ENCODE peak calls at places on chromosome 14, in five cellular contexts. K is heart left ventricle, T is GM12878, E is A549, H is adrenal gland. X is an unnamed sample.

GRCh38 chr14:52703225-52703624 is 3.8 kb upstream of the PSMC6 start:
- DNase-seq in K (no peak), T (no peak), H (peak), E (peak), X (no peak)

GRCh38 chr14:73235531-73236155 is 1.7 kb upstream of the PAPLN start:
- DNase-seq in E (no peak), K (no peak), H (no peak), T (no peak), X (peak)

GRCh38 chr14:93104961-93105360 is 10.8 kb downstream of the ITPK1 start:
- DNase-seq in E (no peak), T (no peak), K (no peak), H (no peak), X (no peak)

GRCh38 chr14:61454545-61454944 is 133.2 kb downstream of the PRKCH start:
- DNase-seq in H (no peak), K (peak), E (no peak), T (no peak), X (no peak)

GRCh38 chr14:99326041-99326710 is 54.2 kb upstream of the BCL11B start:
- DNase-seq in E (no peak), H (no peak), K (no peak), T (no peak), X (no peak)

GRCh38 chr14:22549981-22550670 is 38.9 kb downstream of the DAD1 start:
- DNase-seq in K (no peak), E (no peak), T (peak), H (no peak), X (no peak)

GRCh38 chr14:105117710-105118385 is 50.7 kb downstream of the JAG2 start:
- DNase-seq in E (no peak), K (no peak), T (no peak), H (no peak), X (peak)

GRCh38 chr14:21106506-21107359 is 5.9 kb downstream of the TMEM253 start:
- DNase-seq in K (peak), H (peak), T (no peak), E (peak), X (peak)

GRCh38 chr14:50067723-50068495 is 48.5 kb downstream of the VCPKMT start:
- DNase-seq in E (peak), T (no peak), K (no peak), H (no peak), X (peak)

GRCh38 chr14:56555921-56556570 is 23.6 kb upstream of the TMEM260 start:
- DNase-seq in T (no peak), K (no peak), E (peak), H (no peak), X (no peak)

GRCh38 chr14:64734990-64735389 is 30.8 kb downstream of the PLEKHG3 start:
- DNase-seq in K (no peak), T (no peak), H (no peak), E (no peak), X (no peak)

GRCh38 chr14:63496837-63497400 is 46.3 kb downstream of the PPP2R5E start:
- DNase-seq in E (no peak), T (no peak), K (peak), H (no peak), X (no peak)

GRCh38 chr14:63727231-63727735 is 582 bp downstream of the SGPP1 start:
- DNase-seq in H (peak), T (no peak), E (peak), K (peak), X (peak)

GRCh38 chr14:30791522-30792351 is 82.6 kb upstream of the COCH start:
- DNase-seq in E (no peak), T (no peak), K (no peak), H (no peak), X (no peak)

GRCh38 chr14:103130965-103131364 is 7.7 kb downstream of the TNFAIP2 start:
- DNase-seq in H (peak), E (no peak), K (no peak), T (no peak), X (peak)

GRCh38 chr14:52003324-52003723 is 14.0 kb downstream of the RTRAF start:
- DNase-seq in E (no peak), H (no peak), K (no peak), T (no peak), X (no peak)

GRCh38 chr14:75495399-75495798 is 26.9 kb upstream of the BATF start:
- DNase-seq in H (no peak), E (no peak), T (no peak), K (no peak), X (no peak)

GRCh38 chr14:23633160-23633701 is 2.9 kb upstream of the DHRS2 start:
- DNase-seq in K (no peak), H (no peak), E (no peak), T (no peak), X (no peak)

GRCh38 chr14:89617471-89618291 is 200.6 kb upstream of the FOXN3 start:
- DNase-seq in T (no peak), H (peak), K (peak), E (no peak), X (peak)

GRCh38 chr14:49966304-49966809 is 73.5 kb downstream of the ARF6 start:
- DNase-seq in T (no peak), K (no peak), E (peak), H (no peak), X (no peak)

GRCh38 chr14:53841109-53842099 is 115.2 kb downstream of the BMP4 start:
- DNase-seq in T (no peak), H (no peak), E (no peak), K (no peak), X (no peak)

GRCh38 chr14:26595922-26596721 is 1.7 kb downstream of the NOVA1 start:
- DNase-seq in K (no peak), E (no peak), T (no peak), H (no peak), X (no peak)

GRCh38 chr14:53331247-53331646 is 178.1 kb upstream of the DDHD1 start:
- DNase-seq in T (no peak), H (no peak), K (no peak), E (no peak), X (no peak)

GRCh38 chr14:68285421-68286179 is 466.0 kb downstream of the RAD51B start:
- DNase-seq in H (no peak), K (no peak), E (no peak), T (peak), X (no peak)

GRCh38 chr14:76647699-76648298 is 113.5 kb upstream of the VASH1 start:
- DNase-seq in E (peak), T (no peak), K (no peak), H (peak), X (no peak)

GRCh38 chr14:81313200-81313599 is 86.9 kb downstream of the STON2 start:
- DNase-seq in K (no peak), E (no peak), H (no peak), T (no peak), X (no peak)

GRCh38 chr14:72745546-72745945 is 148.4 kb downstream of the DPF3 start:
- DNase-seq in E (no peak), T (no peak), H (peak), K (no peak), X (no peak)

GRCh38 chr14:89060191-89060590 is 235.7 kb downstream of the TTC8 start:
- DNase-seq in H (no peak), K (no peak), E (no peak), T (no peak), X (no peak)

GRCh38 chr14:74257988-74258704 is 18.9 kb downstream of the VSX2 start:
- DNase-seq in H (no peak), K (no peak), T (no peak), E (no peak), X (no peak)

GRCh38 chr14:99671230-99672224 is 12.6 kb upstream of the CYP46A1 start:
- DNase-seq in T (no peak), K (no peak), H (no peak), E (no peak), X (no peak)

GRCh38 chr14:87824261-87824660 is 168.7 kb downstream of the GALC start:
- DNase-seq in K (no peak), H (no peak), E (no peak), T (no peak), X (no peak)

GRCh38 chr14:101810897-101811620 is 49.5 kb downstream of the PPP2R5C start:
- DNase-seq in E (no peak), H (no peak), K (no peak), T (no peak), X (no peak)

GRCh38 chr14:32939254-32940065 is 781 bp downstream of the NPAS3 start:
- DNase-seq in K (peak), T (no peak), H (peak), E (no peak), X (peak)
- TF ChIP-seq POLR2A in K (no peak), T (no peak), H (no peak), E (no peak), X (no peak)

GRCh38 chr14:55098561-55098898 is 30.5 kb upstream of the LGALS3 start:
- DNase-seq in K (no peak), H (no peak), T (no peak), E (no peak), X (no peak)

GRCh38 chr14:55099741-55100140 is 29.3 kb upstream of the LGALS3 start:
- DNase-seq in T (no peak), H (no peak), E (no peak), K (no peak), X (no peak)

GRCh38 chr14:55092326-55092725 is 36.7 kb upstream of the LGALS3 start:
- DNase-seq in H (no peak), T (no peak), E (no peak), K (no peak), X (no peak)

GRCh38 chr14:55097894-55098560 is 31.0 kb upstream of the LGALS3 start:
- DNase-seq in K (no peak), H (peak), E (no peak), T (peak), X (no peak)

GRCh38 chr14:55094630-55095157 is 34.4 kb upstream of the LGALS3 start:
- DNase-seq in K (no peak), T (no peak), H (no peak), E (no peak), X (no peak)
- TF ChIP-seq POLR2A in K (no peak), T (no peak), H (no peak), E (no peak), X (no peak)

GRCh38 chr14:95319312-95320075 is at the start of gene CLMN:
- DNase-seq in E (peak), K (peak), H (peak), T (no peak), X (no peak)
- TF ChIP-seq POLR2A in E (peak), K (no peak), H (no peak), T (peak), X (no peak)

GRCh38 chr14:71333705-71334104 is 426.4 kb downstream of the PCNX1 start:
- DNase-seq in K (no peak), T (no peak), H (no peak), E (no peak), X (no peak)
- TF ChIP-seq POLR2A in K (no peak), T (no peak), H (no peak), E (no peak), X (no peak)